ENCODE peak calls at places on chromosomes 5 and 9, in eight cellular contexts. O, K, I, E, T, S, W and F are unnamed samples.

GRCh38 chr5:171882118-171882517 is 96.5 kb downstream of the SMIM23 start:
- DNase-seq in I (no peak), S (no peak), O (no peak), W (no peak), T (no peak), E (no peak), K (no peak), F (no peak)

GRCh38 chr5:162377895-162378294 is 310.3 kb downstream of the GABRG2 start:
- DNase-seq in S (no peak), I (no peak), W (no peak), T (no peak), O (no peak), E (no peak), K (no peak), F (no peak)

GRCh38 chr9:125329978-125330377 is 68.4 kb downstream of the GAPVD1 start:
- DNase-seq in E (no peak), S (peak), O (no peak), I (no peak), T (no peak), W (no peak), K (no peak), F (no peak)

GRCh38 chr5:101461455-101461854 is 558.4 kb upstream of the ST8SIA4 start:
- DNase-seq in T (no peak), K (no peak), E (no peak), O (no peak), S (no peak), I (no peak), W (no peak), F (no peak)

GRCh38 chr9:107284636-107285035 is 1.6 kb downstream of the RAD23B start:
- DNase-seq in S (no peak), O (no peak), T (no peak), K (no peak), W (no peak), E (no peak), I (no peak), F (no peak)

GRCh38 chr9:99326917-99327189 is 104.8 kb downstream of the SEC61B start:
- DNase-seq in K (no peak), O (no peak), I (no peak), S (no peak), W (no peak), E (no peak), T (no peak), F (no peak)

GRCh38 chr9:83259558-83259957 is 196.6 kb upstream of the RASEF start:
- DNase-seq in E (no peak), I (no peak), K (no peak), T (no peak), S (no peak), W (no peak), O (no peak), F (no peak)

GRCh38 chr5:145587308-145588071 is 247.7 kb downstream of the PRELID2 start:
- DNase-seq in K (no peak), O (no peak), W (peak), T (peak), I (no peak), S (peak), E (peak), F (peak)

GRCh38 chr5:53017383-53017782 is 28.2 kb downstream of the ITGA2 start:
- DNase-seq in W (no peak), K (no peak), O (no peak), I (no peak), E (no peak), S (no peak), T (no peak), F (no peak)

GRCh38 chr9:99169982-99170761 is 51.6 kb downstream of the ALG2 start:
- DNase-seq in E (no peak), S (no peak), W (no peak), O (no peak), T (no peak), K (no peak), I (no peak), F (peak)

GRCh38 chr9:136994180-136994884 is 2.0 kb downstream of the CLIC3 start:
- DNase-seq in E (no peak), T (no peak), I (no peak), O (no peak), S (no peak), K (no peak), W (no peak), F (no peak)
- H3K4me3 ChIP-seq in E (no peak), T (no peak), I (no peak), O (no peak), S (no peak), K (no peak), W (no peak), F (no peak)

DNA sequence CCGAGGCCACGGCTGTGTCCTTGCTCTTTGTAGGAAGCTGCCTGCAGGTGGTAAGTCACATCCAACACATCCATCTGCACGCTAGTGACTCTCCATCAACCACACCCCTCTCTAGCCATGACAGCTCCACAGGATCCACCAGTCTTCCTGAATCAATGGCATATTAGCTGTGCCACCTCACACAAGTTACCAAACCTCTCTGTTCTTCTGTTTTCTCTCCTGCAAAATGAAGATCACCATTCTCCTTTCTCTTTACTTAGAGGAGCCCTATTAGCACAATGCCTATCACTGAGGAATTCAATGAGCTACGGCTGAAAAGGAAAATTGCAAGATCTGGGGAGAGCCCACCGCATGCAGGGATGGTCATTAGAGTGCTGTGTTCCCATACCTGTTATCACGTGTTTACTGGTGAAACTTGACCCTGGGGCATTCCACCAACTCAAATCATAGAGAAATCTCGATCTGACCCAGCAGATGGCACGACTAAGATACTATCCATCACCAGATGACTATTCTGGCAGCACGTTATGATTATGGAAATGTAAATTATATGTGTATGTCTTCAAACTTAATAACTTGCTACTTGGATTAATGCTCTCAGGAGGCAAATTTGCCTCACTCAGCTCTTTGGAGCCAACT is 20.9 kb downstream of the WHRN start:
- DNase-seq in O (no peak), W (no peak), K (no peak), S (no peak), I (no peak), T (no peak), E (no peak), F (no peak)
- H3K4me3 ChIP-seq in O (no peak), W (no peak), K (no peak), S (no peak), I (no peak), T (no peak), E (no peak), F (no peak)

DNA sequence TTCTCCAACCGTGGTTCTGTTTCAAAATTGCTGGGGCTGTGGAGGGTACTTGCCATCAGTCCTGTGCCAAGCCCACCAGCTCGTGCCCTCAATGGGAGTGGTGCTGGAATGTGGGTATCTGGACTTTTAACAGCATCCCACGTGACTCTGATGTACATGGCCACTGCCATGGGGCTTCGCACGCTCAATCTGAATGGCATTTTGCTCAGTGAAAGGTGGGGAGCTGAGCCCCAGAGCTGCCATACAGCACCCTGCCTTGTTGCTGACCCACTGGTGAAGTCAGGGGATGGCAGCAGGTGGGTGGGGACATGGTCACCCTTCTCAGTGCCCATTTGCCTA is 16.6 kb upstream of the SYNPO start:
- DNase-seq in K (no peak), W (no peak), O (no peak), E (no peak), S (no peak), I (no peak), T (no peak), F (no peak)
- H3K4me3 ChIP-seq in K (no peak), W (no peak), O (no peak), E (no peak), S (no peak), I (no peak), T (no peak), F (peak)

DNA sequence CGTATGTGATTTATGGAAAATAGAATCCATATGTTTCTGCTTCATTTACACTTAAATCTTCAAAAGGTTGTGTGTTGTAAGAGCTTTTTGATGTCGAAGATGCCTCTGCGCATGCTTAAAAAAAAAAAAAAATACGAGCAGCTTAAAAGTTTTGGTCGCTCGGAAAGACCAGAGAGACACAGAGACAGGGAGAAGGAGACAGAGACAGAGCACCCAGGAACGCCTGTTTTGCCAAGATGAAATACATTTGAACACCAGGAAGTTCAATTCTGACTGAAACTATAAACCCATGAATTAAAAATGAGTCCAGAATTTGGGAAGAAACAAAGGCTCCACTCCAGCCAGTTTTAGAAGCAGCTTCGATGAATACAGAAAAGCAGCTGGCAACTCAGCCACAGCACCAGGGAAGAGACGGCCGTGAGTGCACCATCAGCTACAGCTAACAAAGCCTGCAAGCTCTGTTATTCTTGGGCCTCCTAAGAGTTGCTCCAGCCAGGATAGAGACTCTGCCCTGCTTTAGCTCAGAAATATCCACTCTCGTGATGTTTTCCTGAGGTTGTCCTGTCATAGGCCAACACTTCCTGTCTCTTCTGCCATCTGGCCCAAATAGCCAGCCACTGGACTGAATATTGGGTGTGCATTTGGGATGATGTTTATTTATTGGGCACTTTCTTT is 2.5 kb upstream of the ZNF474 start:
- DNase-seq in T (peak), E (peak), S (peak), O (no peak), I (no peak), K (no peak), W (peak), F (peak)
- H3K4me3 ChIP-seq in T (no peak), E (no peak), S (peak), O (no peak), I (no peak), K (no peak), W (peak), F (no peak)

DNA sequence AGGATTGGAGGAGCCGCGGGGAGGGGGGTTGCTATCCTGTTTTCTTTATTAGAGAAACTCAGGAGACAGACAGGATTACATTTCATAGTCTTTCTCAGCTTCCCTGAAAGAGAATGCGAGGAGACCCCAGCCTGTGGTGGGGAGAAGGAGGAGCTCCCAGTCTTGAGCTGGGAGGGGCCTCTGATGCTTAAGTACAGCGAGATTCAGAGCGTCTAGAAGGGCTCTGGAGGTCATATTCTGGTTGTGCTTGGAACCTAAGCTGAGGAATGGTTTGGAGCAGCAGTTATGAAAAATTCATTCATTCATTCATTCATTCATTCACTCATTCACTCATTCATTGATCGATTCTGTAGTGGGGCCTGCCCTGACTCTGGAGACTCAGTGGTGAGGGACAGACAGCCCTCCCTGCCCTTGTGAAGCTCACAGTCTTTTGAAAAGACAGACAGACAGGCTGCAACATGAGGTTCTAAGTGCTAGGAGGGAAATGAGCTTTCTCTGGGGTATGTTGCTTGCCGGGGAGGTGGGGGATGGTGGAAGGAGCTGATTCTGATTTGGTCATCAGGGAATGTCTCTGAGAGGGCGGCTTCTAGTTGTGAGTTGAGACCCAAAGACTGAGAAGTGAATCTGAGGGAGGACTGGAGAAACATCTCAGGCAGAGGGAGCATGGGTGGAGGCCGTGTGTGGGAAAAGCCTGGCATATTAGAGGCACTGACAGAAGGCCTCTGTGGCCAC is 2.5 kb upstream of the SPRY4 start:
- DNase-seq in O (no peak), S (peak), T (peak), K (no peak), W (peak), E (peak), I (no peak), F (peak)
- H3K4me3 ChIP-seq in O (no peak), S (no peak), T (no peak), K (no peak), W (no peak), E (no peak), I (no peak), F (no peak)

GRCh38 chr5:179558912-179559279 is 8.5 kb downstream of the RUFY1 start:
- DNase-seq in O (no peak), S (peak), T (peak), E (no peak), K (no peak), I (peak), W (peak), F (peak)

GRCh38 chr5:179554981-179555380 is 4.6 kb downstream of the RUFY1 start:
- DNase-seq in S (no peak), K (no peak), W (no peak), E (no peak), T (no peak), O (no peak), I (no peak), F (no peak)

GRCh38 chr5:179553875-179554274 is 3.5 kb downstream of the RUFY1 start:
- DNase-seq in I (no peak), E (peak), S (peak), O (no peak), T (peak), W (peak), K (no peak), F (peak)

DNA sequence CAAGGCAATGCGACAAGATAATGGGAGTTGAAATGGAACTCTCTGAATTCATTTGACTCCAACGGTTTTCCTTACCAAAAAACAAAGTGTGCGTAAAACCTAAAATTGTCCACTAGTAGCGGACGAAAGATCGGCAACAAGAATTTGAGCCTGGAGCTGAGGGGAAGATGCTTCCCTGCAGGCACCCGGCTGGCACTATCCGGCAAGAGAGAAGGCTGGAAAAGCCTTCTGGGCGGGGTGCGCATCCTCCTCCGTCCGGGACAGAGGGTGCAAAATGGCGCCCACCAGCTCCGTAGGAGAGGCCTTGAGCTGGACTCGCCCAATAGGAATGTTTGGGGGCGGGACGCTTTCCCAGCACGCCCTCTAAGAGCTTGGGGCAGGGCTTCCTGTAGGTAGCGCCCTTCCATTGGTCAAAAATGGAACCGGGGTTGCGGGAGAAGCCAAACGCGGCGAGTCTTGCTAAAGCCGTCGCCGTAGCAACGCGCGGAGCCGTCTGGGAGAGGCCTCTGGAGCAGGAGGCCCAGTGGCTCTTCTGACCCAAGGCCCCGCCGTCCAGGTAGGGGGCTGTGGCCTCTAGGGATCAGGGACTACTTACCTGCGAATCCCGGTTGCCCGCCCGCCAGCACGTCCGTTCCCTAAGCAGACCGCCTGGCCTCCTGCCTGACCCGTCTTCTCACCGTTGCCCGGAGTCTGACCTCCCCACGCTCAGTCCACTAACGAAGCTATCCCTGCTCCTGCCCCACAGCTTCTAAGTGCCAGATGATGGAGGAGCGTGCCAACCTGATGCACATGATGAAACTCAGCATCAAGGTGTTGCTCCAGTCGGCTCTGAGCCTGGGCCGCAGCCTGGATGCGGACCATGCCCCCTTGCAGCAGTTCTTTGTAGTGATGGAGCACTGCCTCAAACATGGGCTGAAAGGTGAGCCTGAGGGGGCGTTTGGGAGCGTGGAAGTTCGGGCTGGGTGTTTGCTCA is 9.2 kb downstream of the RUFY1 start:
- DNase-seq in T (peak), S (peak), W (peak), O (peak), I (peak), E (peak), K (peak), F (peak)
- H3K4me3 ChIP-seq in T (peak), S (peak), W (peak), O (peak), I (peak), E (peak), K (peak), F (peak)

GRCh38 chr5:119385136-119386128 is 29.6 kb downstream of the TNFAIP8 start:
- DNase-seq in S (no peak), O (no peak), K (no peak), E (no peak), W (no peak), I (no peak), T (no peak), F (no peak)
- H3K4me3 ChIP-seq in S (no peak), O (no peak), K (no peak), E (no peak), W (no peak), I (no peak), T (no peak), F (no peak)

GRCh38 chr5:105330185-105330584 is 1767.6 kb upstream of the NUDT12 start:
- DNase-seq in W (no peak), O (no peak), T (no peak), E (no peak), K (no peak), S (no peak), I (no peak), F (no peak)
- H3K4me3 ChIP-seq in W (no peak), O (no peak), T (no peak), E (no peak), K (no peak), S (no peak), I (no peak), F (no peak)

GRCh38 chr5:1140818-1141189 is 28.9 kb upstream of the SLC12A7 start:
- DNase-seq in W (no peak), O (peak), E (no peak), I (no peak), K (no peak), T (no peak), S (no peak), F (no peak)
- H3K4me3 ChIP-seq in W (no peak), O (no peak), E (no peak), I (no peak), K (no peak), T (no peak), S (no peak), F (no peak)